ENCODE peak calls at places on chromosomes 6 and 20, in four cellular contexts. J, K, H and P are unnamed samples.

GRCh38 chr20:24046905-24047304 is 58.3 kb upstream of the GGTLC1 start:
- DNase-seq in J (no peak), K (no peak), H (no peak), P (no peak)

GRCh38 chr6:80280258-80281010 is 174.0 kb downstream of the BCKDHB start:
- DNase-seq in J (no peak), K (no peak), H (peak), P (peak)

GRCh38 chr6:46130665-46131064 is 876 bp downstream of the ENPP4 start:
- DNase-seq in J (no peak), K (no peak), H (no peak), P (no peak)

GRCh38 chr6:142692942-142693341 is 252.0 kb downstream of the HIVEP2 start:
- DNase-seq in J (peak), K (peak), H (peak), P (peak)

GRCh38 chr6:6865601-6866000 is 242.2 kb upstream of the RREB1 start:
- DNase-seq in J (no peak), K (no peak), H (no peak), P (no peak)

GRCh38 chr6:31585531-31585930 is 546 bp upstream of the LST1 start:
- DNase-seq in J (no peak), K (no peak), H (peak), P (no peak)

GRCh38 chr6:114638346-114638745 is 295.5 kb upstream of the HS3ST5 start:
- DNase-seq in J (no peak), K (no peak), H (no peak), P (peak)

GRCh38 chr6:3228791-3229565 is 1.5 kb upstream of the TUBB2B start:
- DNase-seq in J (no peak), K (peak), H (no peak), P (no peak)

GRCh38 chr6:34347303-34347702 is 45.2 kb downstream of the NUDT3 start:
- DNase-seq in J (no peak), K (no peak), H (no peak), P (no peak)

GRCh38 chr20:56343861-56344381 is 14.9 kb upstream of the FAM210B start:
- DNase-seq in J (peak), K (peak), H (peak), P (peak)

GRCh38 chr20:10111144-10111771 is 76.5 kb downstream of the ANKEF1 start:
- DNase-seq in J (peak), K (no peak), H (no peak), P (no peak)

GRCh38 chr6:44508646-44509045 is 121.1 kb downstream of the CDC5L start:
- DNase-seq in J (no peak), K (no peak), H (peak), P (peak)

GRCh38 chr6:151036869-151037680 is 171.6 kb downstream of the MTHFD1L start:
- DNase-seq in J (no peak), K (no peak), H (no peak), P (no peak)

GRCh38 chr20:49601153-49601924 is 33.4 kb upstream of the PTGIS start:
- DNase-seq in J (no peak), K (no peak), H (no peak), P (no peak)

GRCh38 chr20:51529758-51530157 is 12.8 kb downstream of the NFATC2 start:
- DNase-seq in J (peak), K (no peak), H (no peak), P (peak)